ENCODE peak calls at places on chromosomes 7 and 10, in six cellular contexts. G, M, F, C, L and D are unnamed samples.

GRCh38 chr7:5406957-5407930 is 16.4 kb downstream of the TNRC18 start:
- DNase-seq in L (no peak), F (no peak), C (peak), G (no peak), M (peak), D (no peak)

GRCh38 chr10:31207636-31208035 is 111.4 kb upstream of the ZEB1 start:
- DNase-seq in M (no peak), G (no peak), F (no peak), L (no peak), C (no peak), D (no peak)

GRCh38 chr7:120740348-120740747 is 117.6 kb downstream of the TSPAN12 start:
- DNase-seq in C (no peak), F (no peak), M (no peak), G (peak), L (no peak), D (no peak)

GRCh38 chr7:44581907-44582603 is at the start of gene TMED4:
- DNase-seq in F (peak), G (peak), C (peak), L (peak), M (peak), D (peak)

GRCh38 chr10:90579602-90580242 is 278.1 kb downstream of the HTR7 start:
- DNase-seq in C (no peak), F (no peak), M (peak), G (peak), L (no peak), D (peak)

GRCh38 chr10:12716042-12716441 is 285.5 kb downstream of the CCDC3 start:
- DNase-seq in M (no peak), L (no peak), F (no peak), G (no peak), C (no peak), D (no peak)

GRCh38 chr7:64574481-64575159 is 11.7 kb upstream of the ZNF680 start:
- DNase-seq in G (no peak), F (peak), L (no peak), C (peak), M (peak), D (no peak)

GRCh38 chr7:22683379-22683778 is 43.6 kb upstream of the IL6 start:
- DNase-seq in L (no peak), M (no peak), C (no peak), G (no peak), F (no peak), D (no peak)

GRCh38 chr10:547591-548081 is 141.8 kb downstream of the DIP2C start:
- DNase-seq in G (no peak), M (no peak), C (no peak), F (no peak), L (no peak), D (no peak)

GRCh38 chr10:79401015-79401921 is 44.2 kb downstream of the ZCCHC24 start:
- DNase-seq in F (peak), G (peak), C (no peak), M (no peak), L (no peak), D (no peak)

GRCh38 chr7:122975341-122975740 is 20.2 kb downstream of the TAS2R16 start:
- DNase-seq in C (no peak), G (no peak), F (no peak), M (no peak), L (no peak), D (peak)

GRCh38 chr7:101586078-101586941 is 42.8 kb downstream of the MYL10 start:
- DNase-seq in C (peak), M (peak), G (no peak), L (no peak), F (no peak), D (no peak)

GRCh38 chr10:62426086-62426485 is 51.9 kb downstream of the ZNF365 start:
- DNase-seq in L (peak), M (no peak), F (no peak), G (no peak), C (no peak), D (peak)